ENCODE peak calls at places on chromosome 1, in seven cellular contexts. One of them, this sample, is unnamed.

GRCh38 chr1:112673589-112674439 is 645 bp upstream of the MOV10 start:
- DNase-seq in brain microvascular endothelial cell: peak
- DNase-seq in lower leg skin: no peak
- DNase-seq in GM06990: no peak
- DNase-seq in AG09309: peak
- DNase-seq in pancreas: no peak
- DNase-seq in prostate gland: peak
- DNase-seq in this sample: no peak

GRCh38 chr1:59686170-59686569 is 128.6 kb upstream of the HOOK1 start:
- DNase-seq in prostate gland: peak
- DNase-seq in brain microvascular endothelial cell: no peak
- DNase-seq in GM06990: no peak
- DNase-seq in AG09309: no peak
- DNase-seq in pancreas: no peak
- DNase-seq in lower leg skin: no peak
- DNase-seq in this sample: no peak

GRCh38 chr1:2879026-2879425 is 77.5 kb upstream of the TTC34 start:
- DNase-seq in pancreas: no peak
- DNase-seq in GM06990: no peak
- DNase-seq in AG09309: no peak
- DNase-seq in brain microvascular endothelial cell: no peak
- DNase-seq in lower leg skin: no peak
- DNase-seq in prostate gland: no peak
- DNase-seq in this sample: no peak

GRCh38 chr1:217228689-217229088 is 402.2 kb downstream of the GPATCH2 start:
- DNase-seq in pancreas: no peak
- DNase-seq in AG09309: no peak
- DNase-seq in lower leg skin: no peak
- DNase-seq in brain microvascular endothelial cell: no peak
- DNase-seq in prostate gland: no peak
- DNase-seq in GM06990: no peak
- DNase-seq in this sample: no peak

GRCh38 chr1:161131721-161132409 is 602 bp downstream of the DEDD start:
- DNase-seq in GM06990: no peak
- DNase-seq in prostate gland: no peak
- DNase-seq in pancreas: no peak
- DNase-seq in AG09309: no peak
- DNase-seq in lower leg skin: no peak
- DNase-seq in brain microvascular endothelial cell: no peak
- DNase-seq in this sample: no peak

GRCh38 chr1:197178998-197179397 is 32.5 kb upstream of the ASPM start:
- DNase-seq in AG09309: peak
- DNase-seq in brain microvascular endothelial cell: peak
- DNase-seq in pancreas: no peak
- DNase-seq in GM06990: no peak
- DNase-seq in prostate gland: no peak
- DNase-seq in lower leg skin: no peak
- DNase-seq in this sample: no peak

GRCh38 chr1:24393892-24394291 is 19.7 kb downstream of the STPG1 start:
- DNase-seq in prostate gland: no peak
- DNase-seq in brain microvascular endothelial cell: no peak
- DNase-seq in AG09309: no peak
- DNase-seq in GM06990: no peak
- DNase-seq in lower leg skin: no peak
- DNase-seq in pancreas: no peak
- DNase-seq in this sample: no peak

GRCh38 chr1:58932820-58933598 is 149.2 kb upstream of the JUN start:
- DNase-seq in brain microvascular endothelial cell: peak
- DNase-seq in lower leg skin: peak
- DNase-seq in pancreas: peak
- DNase-seq in AG09309: peak
- DNase-seq in GM06990: no peak
- DNase-seq in prostate gland: peak
- DNase-seq in this sample: peak

GRCh38 chr1:29655945-29656866 is 419.9 kb downstream of the PTPRU start:
- DNase-seq in brain microvascular endothelial cell: no peak
- DNase-seq in lower leg skin: no peak
- DNase-seq in AG09309: no peak
- DNase-seq in pancreas: no peak
- DNase-seq in GM06990: peak
- DNase-seq in prostate gland: no peak
- DNase-seq in this sample: no peak
- TF ChIP-seq CTCF in brain microvascular endothelial cell: peak
- TF ChIP-seq CTCF in lower leg skin: no peak
- TF ChIP-seq CTCF in AG09309: peak
- TF ChIP-seq CTCF in pancreas: no peak
- TF ChIP-seq CTCF in GM06990: peak
- TF ChIP-seq CTCF in prostate gland: no peak
- TF ChIP-seq CTCF in this sample: peak

DNA sequence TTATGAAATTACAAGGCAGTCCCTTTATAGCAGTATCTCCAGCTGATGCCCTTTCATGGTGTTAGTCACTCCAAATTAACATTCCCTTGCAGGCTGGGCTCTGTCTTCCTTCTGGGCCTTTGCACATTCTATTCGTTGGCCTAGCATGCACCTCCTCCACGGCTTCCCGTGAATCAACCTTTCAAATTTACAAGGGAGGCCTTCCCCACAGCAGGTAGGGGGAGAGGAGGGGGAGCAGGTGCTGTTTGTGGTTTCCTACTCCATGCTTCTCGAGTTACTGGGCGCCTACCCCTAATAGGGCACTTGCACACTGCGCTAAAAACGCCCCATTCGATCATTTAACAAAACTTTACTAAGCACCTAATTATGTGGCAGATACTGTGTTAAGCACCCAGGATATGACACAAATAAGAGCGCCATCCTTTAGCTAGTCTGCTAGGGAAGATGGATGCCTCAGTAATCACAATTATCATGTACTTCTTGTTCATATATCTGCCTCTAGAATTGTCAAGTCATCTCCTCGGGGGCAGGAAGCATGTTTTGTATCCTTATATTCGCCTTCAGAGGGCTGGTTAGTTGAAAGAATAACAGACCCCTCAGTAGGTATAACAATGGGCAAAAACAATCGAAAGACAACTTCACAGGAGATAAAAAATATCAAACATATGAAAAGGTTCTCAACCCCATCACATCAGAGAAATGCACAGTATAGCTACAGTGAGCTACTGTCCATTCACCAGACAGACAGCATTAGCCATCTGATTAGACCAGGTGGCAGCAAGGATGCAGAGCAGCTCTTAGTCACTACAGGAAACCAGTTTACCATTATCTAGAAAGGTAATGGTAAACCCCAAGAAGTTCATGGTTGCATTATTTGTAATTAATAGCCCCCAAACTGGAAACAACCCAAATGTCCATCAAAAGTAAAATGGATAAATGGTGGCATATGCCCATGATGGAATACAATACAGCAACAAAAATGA is 1.7 kb upstream of the ADAR start:
- DNase-seq in brain microvascular endothelial cell: no peak
- DNase-seq in AG09309: no peak
- DNase-seq in pancreas: no peak
- DNase-seq in GM06990: peak
- DNase-seq in lower leg skin: no peak
- DNase-seq in prostate gland: no peak
- DNase-seq in this sample: no peak
- H3K4me3 ChIP-seq in brain microvascular endothelial cell: no peak
- H3K4me3 ChIP-seq in AG09309: no peak
- H3K4me3 ChIP-seq in pancreas: no peak
- H3K4me3 ChIP-seq in GM06990: peak
- H3K4me3 ChIP-seq in lower leg skin: no peak
- H3K4me3 ChIP-seq in prostate gland: no peak
- H3K4me3 ChIP-seq in this sample: no peak

GRCh38 chr1:4647391-4647790 is 7.0 kb upstream of the AJAP1 start:
- DNase-seq in prostate gland: no peak
- DNase-seq in pancreas: no peak
- DNase-seq in AG09309: no peak
- DNase-seq in lower leg skin: no peak
- DNase-seq in brain microvascular endothelial cell: no peak
- DNase-seq in GM06990: no peak
- DNase-seq in this sample: no peak
- TF ChIP-seq CTCF in prostate gland: no peak
- TF ChIP-seq CTCF in pancreas: no peak
- TF ChIP-seq CTCF in AG09309: no peak
- TF ChIP-seq CTCF in lower leg skin: no peak
- TF ChIP-seq CTCF in brain microvascular endothelial cell: no peak
- TF ChIP-seq CTCF in GM06990: no peak
- TF ChIP-seq CTCF in this sample: no peak

GRCh38 chr1:90717665-90718410 is 736 bp upstream of the BARHL2 start:
- DNase-seq in brain microvascular endothelial cell: no peak
- DNase-seq in lower leg skin: no peak
- DNase-seq in prostate gland: no peak
- DNase-seq in pancreas: no peak
- DNase-seq in GM06990: no peak
- DNase-seq in AG09309: no peak
- DNase-seq in this sample: no peak
- H3K4me3 ChIP-seq in brain microvascular endothelial cell: peak
- H3K4me3 ChIP-seq in lower leg skin: peak
- H3K4me3 ChIP-seq in prostate gland: peak
- H3K4me3 ChIP-seq in pancreas: peak
- H3K4me3 ChIP-seq in GM06990: no peak
- H3K4me3 ChIP-seq in AG09309: peak
- H3K4me3 ChIP-seq in this sample: no peak

GRCh38 chr1:91940496-91940895 is 8.7 kb upstream of the BRDT start:
- DNase-seq in pancreas: no peak
- DNase-seq in prostate gland: no peak
- DNase-seq in lower leg skin: no peak
- DNase-seq in GM06990: no peak
- DNase-seq in AG09309: no peak
- DNase-seq in brain microvascular endothelial cell: no peak
- DNase-seq in this sample: no peak

DNA sequence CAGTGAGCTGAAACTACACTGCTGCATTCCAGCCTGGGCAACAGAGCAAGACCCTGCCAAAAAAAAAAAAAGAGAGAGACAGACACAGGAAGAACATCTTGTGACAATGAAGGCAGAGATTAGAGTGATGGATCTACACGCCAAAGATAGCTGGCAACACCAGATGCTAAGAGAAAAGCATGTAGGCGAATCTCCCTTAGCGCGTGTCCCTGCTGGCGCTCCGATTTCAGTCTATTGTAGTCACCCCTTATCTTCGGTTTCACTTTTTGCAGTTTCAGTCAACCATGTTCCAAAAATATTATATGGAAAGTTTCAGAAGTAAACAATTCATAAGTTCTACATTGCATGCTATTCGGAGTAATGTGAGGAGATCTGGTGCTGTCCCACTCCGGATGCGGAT is 11.6 kb upstream of the BRDT start:
- DNase-seq in pancreas: no peak
- DNase-seq in AG09309: no peak
- DNase-seq in lower leg skin: no peak
- DNase-seq in brain microvascular endothelial cell: no peak
- DNase-seq in GM06990: no peak
- DNase-seq in prostate gland: no peak
- DNase-seq in this sample: no peak
- TF ChIP-seq CTCF in pancreas: no peak
- TF ChIP-seq CTCF in AG09309: no peak
- TF ChIP-seq CTCF in lower leg skin: no peak
- TF ChIP-seq CTCF in brain microvascular endothelial cell: no peak
- TF ChIP-seq CTCF in GM06990: no peak
- TF ChIP-seq CTCF in prostate gland: no peak
- TF ChIP-seq CTCF in this sample: no peak

DNA sequence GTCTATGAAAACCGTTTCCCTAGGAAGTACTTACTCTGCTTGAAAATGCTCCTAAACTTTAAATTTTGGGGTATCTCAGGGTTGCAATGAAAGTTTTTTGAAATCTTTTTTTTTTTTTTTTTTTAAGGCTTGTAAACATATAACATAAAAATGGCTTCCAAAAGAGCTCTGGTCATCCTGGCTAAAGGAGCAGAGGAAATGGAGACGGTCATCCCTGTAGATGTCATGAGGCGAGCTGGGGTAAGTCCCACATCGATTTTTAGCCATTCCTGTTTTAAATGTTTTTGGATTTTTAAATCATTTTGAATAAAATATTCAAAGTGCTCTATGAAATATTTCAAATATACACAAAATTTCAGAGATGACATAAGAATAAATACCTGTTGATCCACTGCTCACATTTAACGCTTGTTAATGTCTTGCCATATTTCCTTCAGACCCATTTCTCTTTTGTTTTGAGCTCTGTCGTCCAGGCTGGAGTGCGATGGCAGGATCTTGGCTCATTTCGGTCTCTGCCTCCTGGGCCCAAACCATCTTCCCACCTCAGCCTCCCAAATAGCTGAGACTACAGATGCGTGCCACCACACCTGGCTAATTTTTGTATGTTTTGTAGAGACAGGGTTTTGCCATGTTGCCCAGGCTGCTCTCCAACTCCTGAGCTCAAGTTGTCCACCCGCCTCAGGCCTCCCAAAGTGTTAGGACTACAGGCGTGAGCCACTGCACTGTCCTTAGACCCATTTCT is 1.3 kb downstream of the PARK7 start:
- DNase-seq in brain microvascular endothelial cell: no peak
- DNase-seq in lower leg skin: no peak
- DNase-seq in GM06990: no peak
- DNase-seq in prostate gland: no peak
- DNase-seq in pancreas: no peak
- DNase-seq in AG09309: no peak
- DNase-seq in this sample: no peak
- H3K4me3 ChIP-seq in brain microvascular endothelial cell: peak
- H3K4me3 ChIP-seq in lower leg skin: no peak
- H3K4me3 ChIP-seq in GM06990: peak
- H3K4me3 ChIP-seq in prostate gland: no peak
- H3K4me3 ChIP-seq in pancreas: peak
- H3K4me3 ChIP-seq in AG09309: peak
- H3K4me3 ChIP-seq in this sample: peak

This sample was measured in HFF-Myc.